ENCODE peak calls at places on chromosomes 11 and 22, in ten cellular contexts. A is left lung, Z is stomach, H is thoracic aorta, T is heart right ventricle, R is IMR-90, O is gastrocnemius medialis, Y is heart left ventricle, L is suprapubic skin, F is MM.1S. D is an unnamed sample. For H3K4me1, the result is how much of the 10 kb centered on the place peaks cover.

GRCh38 chr11:17275376-17276235 is 933 bp upstream of the NUCB2 start:
- DNase-seq in A (no peak), H (no peak), T (no peak), R (no peak), Z (no peak), F (no peak), O (no peak), Y (no peak), L (no peak), D (no peak)

GRCh38 chr11:119262668-119263351 is 54.1 kb downstream of the MCAM start:
- DNase-seq in Z (no peak), H (no peak), O (no peak), F (no peak), A (no peak), T (no peak), Y (no peak), R (peak), L (no peak), D (no peak)

GRCh38 chr11:95132956-95133355 is 43.3 kb downstream of the ENDOD1 start:
- DNase-seq in Y (no peak), H (no peak), R (no peak), O (no peak), A (no peak), T (no peak), Z (no peak), L (no peak), F (no peak), D (no peak)

GRCh38 chr22:47374901-47375575 is 612.6 kb downstream of the TBC1D22A start:
- DNase-seq in T (no peak), Y (no peak), Z (no peak), L (no peak), O (no peak), R (no peak), A (peak), H (no peak), F (no peak), D (no peak)

GRCh38 chr22:36395061-36395849 is 7.5 kb upstream of the MYH9 start:
- DNase-seq in A (no peak), T (no peak), L (no peak), O (no peak), R (no peak), F (no peak), Z (peak), Y (no peak), H (no peak), D (no peak)

GRCh38 chr11:46808804-46809431 is 37.2 kb downstream of the CKAP5 start:
- DNase-seq in R (peak), F (peak), T (no peak), Y (no peak), Z (no peak), L (no peak), A (no peak), O (no peak), H (no peak), D (peak)

GRCh38 chr11:82791779-82792178 is 58.1 kb upstream of the FAM181B start:
- DNase-seq in F (no peak), Z (no peak), O (no peak), R (no peak), Y (no peak), H (no peak), L (no peak), T (no peak), A (no peak), D (no peak)

GRCh38 chr11:44615913-44616806 is 50.7 kb downstream of the CD82 start:
- DNase-seq in L (no peak), H (no peak), R (no peak), O (no peak), Z (no peak), T (no peak), Y (no peak), A (no peak), F (no peak), D (no peak)

GRCh38 chr11:130344846-130345245 is 30.1 kb upstream of the ZBTB44 start:
- DNase-seq in L (no peak), F (no peak), A (no peak), Z (no peak), H (no peak), O (no peak), T (no peak), R (no peak), Y (no peak), D (no peak)

GRCh38 chr22:38313384-38313955 is 3.8 kb downstream of the CSNK1E start:
- DNase-seq in Z (peak), O (no peak), R (peak), H (peak), T (peak), L (no peak), A (no peak), Y (peak), F (peak), D (no peak)

GRCh38 chr22:19645391-19645790 is 68.9 kb upstream of the SEPTIN5 start:
- DNase-seq in R (no peak), Y (no peak), A (no peak), T (no peak), F (no peak), O (no peak), H (no peak), Z (no peak), L (peak), D (no peak)

GRCh38 chr11:111938687-111939160 is 1.6 kb downstream of the DIXDC1 start:
- DNase-seq in L (no peak), H (no peak), Z (no peak), F (peak), A (no peak), R (peak), T (no peak), Y (no peak), O (no peak), D (no peak)
- H3K4me3 ChIP-seq in L (no peak), H (peak), Z (no peak), F (peak), A (peak), R (peak), T (no peak), Y (peak), O (no peak), D (no peak)

DNA sequence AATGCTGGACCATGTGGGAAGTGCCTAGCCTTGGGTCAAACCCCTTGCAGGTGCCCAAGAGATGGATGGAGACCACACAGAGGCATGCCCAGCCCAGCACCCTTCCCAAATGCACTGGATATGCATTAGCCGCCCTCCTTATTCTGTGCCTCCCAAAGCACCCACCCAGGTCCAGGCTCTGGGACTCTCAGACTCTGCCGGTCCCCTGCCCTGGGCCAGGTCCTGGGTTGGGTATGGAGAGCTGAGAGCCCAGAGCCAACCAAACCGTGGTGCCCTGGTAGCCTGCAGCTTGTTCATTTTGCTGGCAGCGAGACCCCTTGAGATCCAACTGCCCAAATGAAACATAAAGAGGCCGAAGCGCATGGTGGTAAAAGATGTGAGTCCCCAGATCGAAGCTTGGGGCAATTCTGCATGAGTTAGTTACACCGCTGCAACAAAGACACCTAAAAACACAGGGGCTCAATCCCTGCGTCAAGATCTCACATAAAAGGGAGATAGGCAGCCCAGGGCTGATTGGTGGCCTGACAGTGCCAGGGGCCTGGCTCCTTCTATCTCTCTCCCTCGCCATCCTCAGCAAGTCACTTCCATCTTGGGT is 61.5 kb downstream of the MYEOV start:
- DNase-seq in T (no peak), O (no peak), F (no peak), H (no peak), R (no peak), A (peak), Z (peak), Y (no peak), L (peak), D (no peak)
- H3K4me1 ChIP-seq in T (under half), O (under half), F (under half), H (under half), R (under half), A (under half), Z (under half), Y (under half), L (under half), D (under half)

GRCh38 chr11:62444835-62445234 is 26.0 kb downstream of the SCGB1A1 start:
- DNase-seq in F (no peak), Y (no peak), L (no peak), R (no peak), O (no peak), Z (no peak), T (no peak), A (no peak), H (no peak), D (no peak)
- H3K4me3 ChIP-seq in F (peak), Y (peak), L (peak), R (no peak), O (peak), Z (peak), T (peak), A (peak), H (peak), D (no peak)

DNA sequence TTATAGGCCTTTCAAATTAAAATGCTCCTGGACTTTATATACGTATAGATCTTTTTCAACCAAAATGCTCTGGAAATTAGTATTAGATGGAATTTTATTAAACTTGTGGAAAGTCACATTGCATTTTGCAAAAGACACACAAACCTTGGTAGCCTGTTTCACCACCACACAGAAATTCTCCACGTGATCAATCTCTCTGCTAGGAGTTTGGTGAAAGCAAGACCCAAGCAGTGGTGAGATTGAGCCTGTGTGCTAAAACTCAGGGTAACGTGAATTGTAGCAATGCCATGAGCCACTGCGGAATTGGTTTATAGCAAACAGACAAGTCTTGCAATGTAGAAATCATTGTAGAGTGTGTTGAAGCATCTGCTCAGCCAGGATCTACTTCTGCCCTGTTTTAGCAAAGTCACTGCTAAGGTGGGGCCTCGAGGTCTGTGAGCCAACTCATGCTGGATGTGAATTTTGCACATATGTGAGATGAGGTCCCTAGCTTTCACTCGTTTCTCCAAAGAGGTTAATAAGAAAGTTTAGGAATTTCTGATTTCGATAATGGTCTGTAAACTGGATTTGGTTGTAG is 184.8 kb downstream of the DBX1 start:
- DNase-seq in O (no peak), Y (no peak), F (no peak), L (no peak), T (no peak), R (no peak), H (no peak), Z (no peak), A (no peak), D (no peak)
- H3K4me1 ChIP-seq in O (under half), Y (under half), F (under half), L (under half), T (under half), R (under half), H (half or more), Z (under half), A (under half), D (under half)

DNA sequence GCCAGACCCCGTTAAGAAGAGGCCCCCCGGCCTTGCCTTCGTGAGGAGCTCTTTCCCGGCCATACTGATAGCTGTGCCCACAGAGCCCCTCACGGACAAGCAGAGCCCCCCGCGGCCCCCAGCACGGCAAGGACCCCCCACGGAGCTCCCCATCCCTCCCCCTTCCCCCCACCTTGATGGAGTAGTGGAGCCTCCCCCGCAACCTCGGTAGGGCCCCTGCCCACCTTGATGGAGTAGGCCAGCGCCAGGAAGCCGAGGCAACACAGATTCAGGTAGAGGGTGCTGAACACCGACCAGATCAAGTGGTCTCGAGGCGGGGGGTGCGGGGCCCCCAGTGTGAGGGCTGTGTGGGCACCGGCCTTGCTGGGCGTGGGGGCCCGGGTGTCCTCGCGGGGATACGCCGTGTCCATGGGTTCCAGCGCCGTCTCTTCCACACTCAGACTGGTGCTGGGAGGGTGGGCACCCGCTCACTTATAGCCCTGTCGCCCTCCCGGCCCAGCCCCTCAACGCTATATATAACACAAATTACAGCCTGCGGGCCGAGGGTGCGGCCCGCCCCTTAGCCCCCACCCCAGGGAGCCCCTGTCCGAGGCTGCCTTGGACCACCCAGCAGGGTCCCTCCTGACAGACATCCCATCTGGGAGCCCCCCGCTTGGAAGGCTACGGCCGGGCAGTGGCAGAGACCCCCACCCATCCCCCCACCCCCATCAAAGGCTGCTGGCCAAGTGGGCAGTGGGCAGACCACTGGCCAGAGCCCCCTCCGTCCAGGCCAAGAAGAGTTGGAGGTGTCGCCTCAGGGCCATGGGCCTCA is at the start of gene IFITM5:
- DNase-seq in Y (peak), H (no peak), F (no peak), R (no peak), A (peak), L (no peak), O (no peak), Z (no peak), T (peak), D (no peak)
- H3K4me3 ChIP-seq in Y (no peak), H (no peak), F (no peak), R (no peak), A (no peak), L (no peak), O (no peak), Z (no peak), T (no peak), D (no peak)

GRCh38 chr11:108873305-108873704 is 208.4 kb downstream of the DDX10 start:
- DNase-seq in Z (no peak), T (no peak), L (no peak), H (no peak), O (no peak), A (no peak), R (peak), F (no peak), Y (no peak), D (no peak)
- H3K4me1 ChIP-seq in Z (under half), T (under half), L (under half), H (under half), O (under half), A (under half), R (under half), F (under half), Y (under half), D (under half)

GRCh38 chr11:13216019-13217006 is 61.3 kb upstream of the BMAL1 start:
- DNase-seq in F (no peak), A (peak), H (no peak), Y (no peak), Z (no peak), R (peak), O (no peak), L (no peak), T (no peak), D (no peak)
- H3K4me3 ChIP-seq in F (no peak), A (no peak), H (no peak), Y (no peak), Z (no peak), R (peak), O (no peak), L (no peak), T (no peak), D (no peak)

GRCh38 chr11:96313163-96313562 is 29.8 kb downstream of the MAML2 start:
- DNase-seq in T (no peak), R (no peak), Y (no peak), A (no peak), Z (no peak), O (no peak), H (no peak), L (no peak), F (no peak), D (no peak)

GRCh38 chr11:96309643-96310017 is 33.4 kb downstream of the MAML2 start:
- DNase-seq in Z (no peak), R (no peak), Y (no peak), A (no peak), F (no peak), L (no peak), O (no peak), T (no peak), H (no peak), D (no peak)

GRCh38 chr11:96310236-96310635 is 32.8 kb downstream of the MAML2 start:
- DNase-seq in R (no peak), Y (no peak), L (no peak), H (no peak), Z (no peak), F (no peak), A (no peak), O (no peak), T (no peak), D (no peak)

GRCh38 chr11:96309001-96309642 is 33.9 kb downstream of the MAML2 start:
- DNase-seq in A (no peak), T (no peak), F (no peak), L (no peak), R (no peak), Z (no peak), O (no peak), Y (no peak), H (no peak), D (peak)

GRCh38 chr11:96311120-96311568 is 31.9 kb downstream of the MAML2 start:
- DNase-seq in T (no peak), F (no peak), R (peak), Y (no peak), L (no peak), H (no peak), O (no peak), A (no peak), Z (no peak), D (no peak)
- H3K4me1 ChIP-seq in T (under half), F (under half), R (under half), Y (half or more), L (half or more), H (half or more), O (under half), A (under half), Z (half or more), D (under half)

DNA sequence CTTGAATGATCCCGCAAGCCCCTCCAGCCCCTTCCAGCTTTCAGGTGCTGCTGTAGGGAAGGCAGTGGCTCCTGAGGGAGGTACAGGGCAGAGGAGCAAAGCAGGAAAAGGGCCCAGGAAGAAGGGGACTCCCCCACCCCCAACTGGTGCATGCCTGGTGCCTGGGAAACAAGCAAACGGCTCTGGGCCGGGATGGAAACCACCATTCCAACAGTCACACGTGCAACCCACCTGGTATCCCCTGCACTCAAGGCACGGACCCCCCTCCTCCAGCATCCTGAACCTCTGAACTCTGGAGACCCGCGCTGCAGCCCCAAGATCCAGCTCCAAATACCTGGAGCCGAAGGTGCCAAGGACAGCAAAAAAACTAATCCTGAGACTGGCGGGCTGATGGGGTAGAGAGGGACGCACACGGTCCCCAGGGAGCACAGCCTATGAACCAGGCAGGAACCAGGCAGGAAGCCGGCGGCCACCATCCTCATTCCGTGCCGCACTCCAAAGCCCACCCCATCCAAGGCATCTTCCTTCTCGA is 537 bp downstream of the SCN4B start:
- DNase-seq in T (no peak), Z (no peak), Y (no peak), O (no peak), H (no peak), A (no peak), R (no peak), F (no peak), L (no peak), D (no peak)
- H3K4me3 ChIP-seq in T (peak), Z (peak), Y (peak), O (peak), H (peak), A (peak), R (peak), F (no peak), L (peak), D (peak)